ENCODE peak calls at places on chromosomes 1 and 21, in eight cellular contexts. One of them, this sample, is unnamed.

GRCh38 chr1:59220356-59220755 is 76.5 kb upstream of the FGGY start:
- DNase-seq in heart left ventricle: no peak
- DNase-seq in glomerular endothelial cell: no peak
- DNase-seq in T-cell: no peak
- DNase-seq in mammary epithelial cell: no peak
- DNase-seq in D341Med: no peak
- DNase-seq in NB4: peak; percentile 26
- DNase-seq in SW 1271: no peak
- DNase-seq in this sample: no peak

GRCh38 chr1:113292660-113293626 is 97.4 kb upstream of the MAGI3 start:
- DNase-seq in heart left ventricle: no peak
- DNase-seq in glomerular endothelial cell: no peak
- DNase-seq in T-cell: no peak
- DNase-seq in mammary epithelial cell: no peak
- DNase-seq in D341Med: no peak
- DNase-seq in NB4: no peak
- DNase-seq in SW 1271: no peak
- DNase-seq in this sample: no peak

GRCh38 chr1:184296466-184297243 is 90.2 kb upstream of the C1orf21 start:
- DNase-seq in heart left ventricle: peak; percentile 95
- DNase-seq in glomerular endothelial cell: peak; percentile 94
- DNase-seq in T-cell: no peak
- DNase-seq in mammary epithelial cell: no peak
- DNase-seq in D341Med: peak; percentile 72
- DNase-seq in NB4: no peak
- DNase-seq in SW 1271: no peak
- DNase-seq in this sample: peak; percentile 91

GRCh38 chr1:15810073-15810472 is 2.6 kb upstream of the UQCRHL start:
- DNase-seq in heart left ventricle: no peak
- DNase-seq in glomerular endothelial cell: no peak
- DNase-seq in T-cell: no peak
- DNase-seq in mammary epithelial cell: no peak
- DNase-seq in D341Med: no peak
- DNase-seq in NB4: no peak
- DNase-seq in SW 1271: no peak
- DNase-seq in this sample: no peak

GRCh38 chr1:234598974-234599616 is 10.9 kb downstream of the IRF2BP2 start:
- DNase-seq in heart left ventricle: no peak
- DNase-seq in glomerular endothelial cell: no peak
- DNase-seq in T-cell: no peak
- DNase-seq in mammary epithelial cell: no peak
- DNase-seq in D341Med: no peak
- DNase-seq in NB4: peak; percentile 78
- DNase-seq in SW 1271: no peak
- DNase-seq in this sample: peak; percentile 81

GRCh38 chr1:221884821-221885220 is 142.9 kb upstream of the DUSP10 start:
- DNase-seq in heart left ventricle: no peak
- DNase-seq in glomerular endothelial cell: no peak
- DNase-seq in T-cell: no peak
- DNase-seq in mammary epithelial cell: no peak
- DNase-seq in D341Med: no peak
- DNase-seq in NB4: no peak
- DNase-seq in SW 1271: no peak
- DNase-seq in this sample: peak; percentile 52

GRCh38 chr1:65265296-65266271 is 43.8 kb upstream of the DNAJC6 start:
- DNase-seq in heart left ventricle: peak; percentile 49
- DNase-seq in glomerular endothelial cell: no peak
- DNase-seq in T-cell: peak; percentile 38
- DNase-seq in mammary epithelial cell: peak; percentile 46
- DNase-seq in D341Med: peak; percentile 83
- DNase-seq in NB4: no peak
- DNase-seq in SW 1271: no peak
- DNase-seq in this sample: peak; percentile 47

GRCh38 chr1:223291796-223292195 is 72.2 kb downstream of the SUSD4 start:
- DNase-seq in heart left ventricle: no peak
- DNase-seq in glomerular endothelial cell: no peak
- DNase-seq in T-cell: no peak
- DNase-seq in mammary epithelial cell: no peak
- DNase-seq in D341Med: no peak
- DNase-seq in NB4: no peak
- DNase-seq in SW 1271: no peak
- DNase-seq in this sample: no peak

GRCh38 chr1:153679337-153680119 is 1.0 kb downstream of the NPR1 start:
- DNase-seq in heart left ventricle: peak; percentile 22
- DNase-seq in glomerular endothelial cell: no peak
- DNase-seq in T-cell: no peak
- DNase-seq in mammary epithelial cell: no peak
- DNase-seq in D341Med: peak; percentile 64
- DNase-seq in NB4: no peak
- DNase-seq in SW 1271: no peak
- DNase-seq in this sample: no peak

GRCh38 chr1:52955129-52955970 is 28.3 kb downstream of the SCP2 start:
- DNase-seq in heart left ventricle: no peak
- DNase-seq in glomerular endothelial cell: no peak
- DNase-seq in T-cell: no peak
- DNase-seq in mammary epithelial cell: no peak
- DNase-seq in D341Med: no peak
- DNase-seq in NB4: no peak
- DNase-seq in SW 1271: no peak
- DNase-seq in this sample: no peak

GRCh38 chr21:38254970-38255369 is 1.8 kb upstream of the KCNJ15 start:
- DNase-seq in heart left ventricle: no peak
- DNase-seq in glomerular endothelial cell: no peak
- DNase-seq in T-cell: no peak
- DNase-seq in mammary epithelial cell: peak; percentile 69
- DNase-seq in D341Med: no peak
- DNase-seq in NB4: no peak
- DNase-seq in SW 1271: no peak
- DNase-seq in this sample: no peak

This sample was measured in thyroid gland.